ENCODE peak calls at places on chromosome 13, in seven cellular contexts. K is AG10803; L is left ventricle myocardium superior; E is neural crest cell; D is CD8-positive, alpha-beta T cell; T is fibroblast of lung; F is NCI-H1930. Q is an unnamed sample.
A peak's percentile ranks its signal among the peaks of the same experiment; 100 is the strongest.

GRCh38 chr13:102773441-102774209 is at the start of gene TEX30:
- DNase-seq in K (peak; percentile 81), F (peak; percentile 71), L (peak; percentile 93), T (peak; percentile 80), D (peak; percentile 88), E (peak; percentile 75), Q (peak; percentile 81)

GRCh38 chr13:109698779-109699178 is 87.6 kb downstream of the IRS2 start:
- DNase-seq in E (no peak), L (no peak), T (peak; percentile 92), K (peak; percentile 79), F (no peak), D (no peak), Q (no peak)

GRCh38 chr13:114089751-114090400 is 42.5 kb downstream of the RASA3 start:
- DNase-seq in K (no peak), F (no peak), D (no peak), T (no peak), E (no peak), L (no peak), Q (no peak)

GRCh38 chr13:64925284-64925683 is 2304.9 kb downstream of the PCDH9 start:
- DNase-seq in T (peak; percentile 25), L (no peak), D (no peak), K (peak; percentile 2), E (peak; percentile 7), F (no peak), Q (no peak)

GRCh38 chr13:83272076-83272475 is 610.2 kb downstream of the SLITRK1 start:
- DNase-seq in L (no peak), K (no peak), D (no peak), T (no peak), F (no peak), E (no peak), Q (peak; percentile 4)

GRCh38 chr13:48038763-48039162 is 1.2 kb downstream of the NUDT15 start:
- DNase-seq in L (no peak), D (no peak), K (no peak), T (no peak), E (no peak), F (no peak), Q (no peak)

GRCh38 chr13:64074989-64075474 is 2659.4 kb upstream of the PCDH20 start:
- DNase-seq in L (no peak), F (no peak), K (no peak), D (no peak), T (no peak), E (no peak), Q (no peak)

GRCh38 chr13:34458756-34459462 is 483.2 kb upstream of the NBEA start:
- DNase-seq in E (no peak), K (peak; percentile 4), T (no peak), D (no peak), F (no peak), L (no peak), Q (no peak)

GRCh38 chr13:71290963-71291937 is 575.8 kb downstream of the DACH1 start:
- DNase-seq in E (no peak), F (no peak), D (peak; percentile 32), K (peak; percentile 29), T (peak; percentile 2), L (no peak), Q (no peak)

GRCh38 chr13:41465215-41465907 is 8.0 kb downstream of the RGCC start:
- DNase-seq in K (peak; percentile 70), T (peak; percentile 88), D (peak; percentile 85), F (no peak), L (peak; percentile 63), E (no peak), Q (no peak)

GRCh38 chr13:34748078-34748477 is 194.0 kb upstream of the NBEA start:
- DNase-seq in D (no peak), F (no peak), K (peak; percentile 79), E (no peak), T (peak; percentile 92), L (peak; percentile 46), Q (no peak)

GRCh38 chr13:83907196-83907989 is 25.1 kb upstream of the SLITRK1 start:
- DNase-seq in E (no peak), D (no peak), K (no peak), F (no peak), L (no peak), T (no peak), Q (no peak)

GRCh38 chr13:49071341-49071937 is 95.7 kb downstream of the FNDC3A start:
- DNase-seq in F (no peak), T (peak; percentile 55), L (no peak), E (no peak), D (no peak), K (peak; percentile 31), Q (no peak)

GRCh38 chr13:45941261-45941660 is 89.7 kb upstream of the SIAH3 start:
- DNase-seq in T (no peak), K (no peak), L (no peak), D (no peak), E (no peak), F (no peak), Q (no peak)

GRCh38 chr13:111480976-111481375 is 160.5 kb downstream of the TEX29 start:
- DNase-seq in T (no peak), L (no peak), D (no peak), E (no peak), K (no peak), F (peak; percentile 64), Q (no peak)

GRCh38 chr13:94345374-94346195 is 133.9 kb downstream of the DCT start:
- DNase-seq in D (no peak), F (no peak), L (no peak), K (peak; percentile 59), E (no peak), T (peak; percentile 45), Q (no peak)

GRCh38 chr13:59774511-59774911 is 389.2 kb downstream of the DIAPH3 start:
- DNase-seq in E (no peak), T (peak; percentile 82), F (no peak), K (peak; percentile 88), D (no peak), L (no peak), Q (no peak)

GRCh38 chr13:44132710-44133109 is 240.9 kb upstream of the SERP2 start:
- DNase-seq in L (peak; percentile 83), E (no peak), F (no peak), D (no peak), K (peak; percentile 26), T (peak; percentile 80), Q (peak; percentile 15)

GRCh38 chr13:48741377-48741776 is 87.6 kb downstream of the CYSLTR2 start:
- DNase-seq in E (no peak), F (no peak), K (no peak), L (no peak), D (no peak), T (peak; percentile 41), Q (no peak)

GRCh38 chr13:42875448-42876269 is 94.3 kb downstream of the FAM216B start:
- DNase-seq in F (no peak), L (no peak), K (no peak), E (peak; percentile 8), D (no peak), T (no peak), Q (no peak)

GRCh38 chr13:95771950-95772349 is 95.0 kb downstream of the DNAJC3 start:
- DNase-seq in T (no peak), D (no peak), K (no peak), E (no peak), L (no peak), F (no peak), Q (no peak)

GRCh38 chr13:37870489-37870845 is 895 bp upstream of the TRPC4 start:
- DNase-seq in K (no peak), E (no peak), T (no peak), D (no peak), L (no peak), F (no peak), Q (no peak)

GRCh38 chr13:46121597-46122163 is 16.8 kb upstream of the CPB2 start:
- DNase-seq in F (no peak), E (no peak), T (no peak), D (no peak), K (no peak), L (no peak), Q (peak; percentile 31)

GRCh38 chr13:48749144-48749543 is 95.4 kb downstream of the CYSLTR2 start:
- DNase-seq in L (no peak), T (peak; percentile 75), F (no peak), K (peak; percentile 16), D (no peak), E (no peak), Q (no peak)

GRCh38 chr13:113474179-113474578 is 16.3 kb downstream of the DCUN1D2 start:
- DNase-seq in F (no peak), D (no peak), T (no peak), L (peak; percentile 60), E (no peak), K (peak; percentile 86), Q (no peak)

GRCh38 chr13:27359203-27359821 is 65.1 kb upstream of the GTF3A start:
- DNase-seq in D (peak; percentile 70), T (peak; percentile 46), L (peak; percentile 74), K (peak; percentile 61), E (peak; percentile 63), F (no peak), Q (peak; percentile 81)

GRCh38 chr13:32781906-32782305 is 195.7 kb downstream of the PDS5B start:
- DNase-seq in F (no peak), E (no peak), D (no peak), T (no peak), K (no peak), L (no peak), Q (no peak)

GRCh38 chr13:33193428-33193974 is 92.1 kb downstream of the STARD13 start:
- DNase-seq in T (peak; percentile 82), K (no peak), D (no peak), L (no peak), E (no peak), F (no peak), Q (no peak)

GRCh38 chr13:84126671-84127171 is 244.4 kb upstream of the SLITRK1 start:
- DNase-seq in K (no peak), E (no peak), L (no peak), D (no peak), F (no peak), T (peak; percentile 21), Q (no peak)

GRCh38 chr13:27053235-27053884 is 118.3 kb downstream of the USP12 start:
- DNase-seq in E (no peak), K (no peak), L (no peak), D (no peak), T (no peak), F (no peak), Q (no peak)

GRCh38 chr13:54709546-54709945 is 1680.9 kb downstream of the OLFM4 start:
- DNase-seq in L (no peak), K (no peak), D (no peak), F (no peak), E (no peak), T (no peak), Q (no peak)

GRCh38 chr13:90686438-90686837 is 661.0 kb upstream of the MIR17HG start:
- DNase-seq in E (no peak), K (peak; percentile 88), F (no peak), D (no peak), L (no peak), T (peak; percentile 92), Q (no peak)

Q was measured in midbrain.